ENCODE peak calls at places on chromosomes 5 and 9, in four cellular contexts. One of them, this sample, is unnamed.

GRCh38 chr5:122341087-122341486 is 29.1 kb downstream of the SNCAIP start:
- DNase-seq in H1: no peak
- DNase-seq in transverse colon: no peak
- DNase-seq in brain microvascular endothelial cell: no peak
- DNase-seq in this sample: no peak

GRCh38 chr9:123392802-123393201 is 36.8 kb downstream of the CRB2 start:
- DNase-seq in H1: no peak
- DNase-seq in transverse colon: no peak
- DNase-seq in brain microvascular endothelial cell: no peak
- DNase-seq in this sample: no peak

GRCh38 chr5:2515180-2515809 is 236.2 kb downstream of the IRX2 start:
- DNase-seq in H1: no peak
- DNase-seq in transverse colon: no peak
- DNase-seq in brain microvascular endothelial cell: no peak
- DNase-seq in this sample: no peak

GRCh38 chr9:8648271-8648670 is 848.7 kb upstream of the DMAC1 start:
- DNase-seq in H1: no peak
- DNase-seq in transverse colon: no peak
- DNase-seq in brain microvascular endothelial cell: no peak
- DNase-seq in this sample: no peak

GRCh38 chr9:105957830-105958229 is 263.5 kb downstream of the TMEM38B start:
- DNase-seq in H1: peak; percentile 10
- DNase-seq in transverse colon: no peak
- DNase-seq in brain microvascular endothelial cell: no peak
- DNase-seq in this sample: no peak

GRCh38 chr5:100026601-100027000 is 508.6 kb upstream of the FAM174A start:
- DNase-seq in H1: no peak
- DNase-seq in transverse colon: no peak
- DNase-seq in brain microvascular endothelial cell: no peak
- DNase-seq in this sample: no peak

GRCh38 chr5:178416206-178416882 is 173.8 kb downstream of the COL23A1 start:
- DNase-seq in H1: no peak
- DNase-seq in transverse colon: no peak
- DNase-seq in brain microvascular endothelial cell: no peak
- DNase-seq in this sample: no peak

GRCh38 chr9:95580812-95581761 is 64.3 kb upstream of the PTCH1 start:
- DNase-seq in H1: no peak
- DNase-seq in transverse colon: no peak
- DNase-seq in brain microvascular endothelial cell: no peak
- DNase-seq in this sample: peak; percentile 74

GRCh38 chr9:96617439-96618185 is 2.0 kb downstream of the CDC14B start:
- DNase-seq in H1: no peak
- DNase-seq in transverse colon: no peak
- DNase-seq in brain microvascular endothelial cell: no peak
- DNase-seq in this sample: peak; percentile 28

GRCh38 chr9:27377147-27377807 is 80.3 kb upstream of the EQTN start:
- DNase-seq in H1: no peak
- DNase-seq in transverse colon: no peak
- DNase-seq in brain microvascular endothelial cell: no peak
- DNase-seq in this sample: no peak

GRCh38 chr9:69649566-69650260 is 22.5 kb downstream of the APBA1 start:
- DNase-seq in H1: no peak
- DNase-seq in transverse colon: no peak
- DNase-seq in brain microvascular endothelial cell: peak; percentile 17
- DNase-seq in this sample: no peak

GRCh38 chr5:38291355-38291754 is 33.0 kb downstream of the EGFLAM start:
- DNase-seq in H1: no peak
- DNase-seq in transverse colon: no peak
- DNase-seq in brain microvascular endothelial cell: no peak
- DNase-seq in this sample: no peak

GRCh38 chr5:172245823-172246222 is 37.7 kb downstream of the UBTD2 start:
- DNase-seq in H1: no peak
- DNase-seq in transverse colon: no peak
- DNase-seq in brain microvascular endothelial cell: no peak
- DNase-seq in this sample: no peak

GRCh38 chr5:59500014-59500413 is 393.5 kb downstream of the PDE4D start:
- DNase-seq in H1: no peak
- DNase-seq in transverse colon: no peak
- DNase-seq in brain microvascular endothelial cell: no peak
- DNase-seq in this sample: no peak

GRCh38 chr5:130452744-130453143 is 548.5 kb downstream of the CHSY3 start:
- DNase-seq in H1: no peak
- DNase-seq in transverse colon: no peak
- DNase-seq in brain microvascular endothelial cell: no peak
- DNase-seq in this sample: no peak

GRCh38 chr5:135206862-135207261 is 172.8 kb upstream of the PITX1 start:
- DNase-seq in H1: no peak
- DNase-seq in transverse colon: no peak
- DNase-seq in brain microvascular endothelial cell: no peak
- DNase-seq in this sample: no peak

GRCh38 chr9:93061791-93062299 is 3.3 kb downstream of the SUSD3 start:
- DNase-seq in H1: no peak
- DNase-seq in transverse colon: peak; percentile 74
- DNase-seq in brain microvascular endothelial cell: no peak
- DNase-seq in this sample: no peak
- H3K27ac ChIP-seq in H1: no peak overlapping the region
- H3K27ac ChIP-seq in transverse colon: peak overlapping the region; percentile 7
- H3K27ac ChIP-seq in brain microvascular endothelial cell: no peak overlapping the region
- H3K27ac ChIP-seq in this sample: no peak overlapping the region

GRCh38 chr5:179827684-179828083 is 7.0 kb downstream of the SQSTM1 start:
- DNase-seq in H1: no peak
- DNase-seq in transverse colon: peak; percentile 79
- DNase-seq in brain microvascular endothelial cell: peak; percentile 53
- DNase-seq in this sample: peak; percentile 78
- TF ChIP-seq CTCF in H1: no peak
- TF ChIP-seq CTCF in transverse colon: no peak
- TF ChIP-seq CTCF in brain microvascular endothelial cell: no peak
- TF ChIP-seq CTCF in this sample: no peak

GRCh38 chr9:128593856-128594255 is 41.5 kb downstream of the SPTAN1 start:
- DNase-seq in H1: no peak
- DNase-seq in transverse colon: no peak
- DNase-seq in brain microvascular endothelial cell: no peak
- DNase-seq in this sample: no peak
- H3K36me3 ChIP-seq in H1: peaks cover 27% of the 10 kb centered on the region
- H3K36me3 ChIP-seq in transverse colon: no peaks in the 10 kb centered on the region
- H3K36me3 ChIP-seq in brain microvascular endothelial cell: peaks cover 92% of the 10 kb centered on the region
- H3K36me3 ChIP-seq in this sample: peaks cover 97% of the 10 kb centered on the region

GRCh38 chr5:73943375-73943774 is 317.4 kb downstream of the ARHGEF28 start:
- DNase-seq in H1: no peak
- DNase-seq in transverse colon: no peak
- DNase-seq in brain microvascular endothelial cell: no peak
- DNase-seq in this sample: no peak
- H3K27ac ChIP-seq in H1: no peak overlapping the region
- H3K27ac ChIP-seq in transverse colon: no peak overlapping the region
- H3K27ac ChIP-seq in brain microvascular endothelial cell: no peak overlapping the region
- H3K27ac ChIP-seq in this sample: no peak overlapping the region

DNA sequence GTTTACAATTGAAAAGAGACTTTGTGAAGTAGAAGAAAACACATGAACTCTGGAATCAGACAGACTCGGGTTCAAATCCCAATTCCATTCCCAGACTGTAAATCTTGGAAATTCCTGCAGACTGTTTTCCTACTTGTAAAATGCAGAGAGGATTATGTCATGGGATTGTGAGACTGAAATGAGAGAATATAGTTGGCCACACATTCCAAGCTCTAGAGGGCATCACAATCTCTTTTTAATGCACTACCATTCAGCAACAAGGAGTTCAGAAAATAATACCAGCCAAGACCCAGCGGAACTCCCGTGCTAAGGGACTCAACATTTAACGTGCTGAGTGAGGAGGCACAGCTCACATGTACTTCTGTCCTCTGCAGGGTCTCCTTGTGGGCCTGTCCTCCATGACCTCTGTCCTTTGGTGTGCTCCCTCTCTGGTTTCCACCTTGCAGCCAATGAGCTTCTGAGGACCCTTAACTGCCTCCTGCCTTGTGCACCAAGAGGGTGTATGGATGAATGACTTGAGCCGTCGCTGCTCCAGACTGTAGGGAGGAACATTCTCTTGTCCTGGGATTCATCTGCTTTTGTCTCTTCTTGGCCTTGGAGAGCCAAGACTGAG is 263.5 kb downstream of the NTRK2 start:
- DNase-seq in H1: no peak
- DNase-seq in transverse colon: no peak
- DNase-seq in brain microvascular endothelial cell: no peak
- DNase-seq in this sample: no peak
- TF ChIP-seq CTCF in H1: peak; percentile 62
- TF ChIP-seq CTCF in transverse colon: no peak
- TF ChIP-seq CTCF in brain microvascular endothelial cell: no peak
- TF ChIP-seq CTCF in this sample: no peak

GRCh38 chr9:136423432-136424146 is 13.1 kb downstream of the PMPCA start:
- DNase-seq in H1: no peak
- DNase-seq in transverse colon: no peak
- DNase-seq in brain microvascular endothelial cell: no peak
- DNase-seq in this sample: no peak

GRCh38 chr9:136426787-136427186 is 12.9 kb downstream of the INPP5E start:
- DNase-seq in H1: no peak
- DNase-seq in transverse colon: no peak
- DNase-seq in brain microvascular endothelial cell: no peak
- DNase-seq in this sample: no peak

GRCh38 chr9:136422876-136423275 is 12.4 kb downstream of the PMPCA start:
- DNase-seq in H1: no peak
- DNase-seq in transverse colon: no peak
- DNase-seq in brain microvascular endothelial cell: no peak
- DNase-seq in this sample: no peak

GRCh38 chr9:136421791-136422190 is 11.3 kb downstream of the PMPCA start:
- DNase-seq in H1: no peak
- DNase-seq in transverse colon: no peak
- DNase-seq in brain microvascular endothelial cell: no peak
- DNase-seq in this sample: no peak

GRCh38 chr9:136424750-136425362 is 14.4 kb downstream of the PMPCA start:
- DNase-seq in H1: no peak
- DNase-seq in transverse colon: no peak
- DNase-seq in brain microvascular endothelial cell: no peak
- DNase-seq in this sample: no peak
- H3K36me3 ChIP-seq in H1: peaks cover 16% of the 10 kb centered on the region
- H3K36me3 ChIP-seq in transverse colon: no peaks in the 10 kb centered on the region
- H3K36me3 ChIP-seq in brain microvascular endothelial cell: peaks cover 59% of the 10 kb centered on the region
- H3K36me3 ChIP-seq in this sample: no peaks in the 10 kb centered on the region